ENCODE peak calls at places on chromosomes 1 and 21, in five cellular contexts. P is Caco-2, O is left lung, S is cardiac muscle cell, V is mammary epithelial cell. F is an unnamed sample. For H3K4me1, the result is how much of the 10 kb centered on the place peaks cover.

GRCh38 chr1:100703716-100704115 is 15.8 kb upstream of the VCAM1 start:
- DNase-seq in P (no peak), O (no peak), S (peak), V (no peak), F (no peak)

GRCh38 chr21:35201799-35202198 is 152.7 kb upstream of the RUNX1 start:
- DNase-seq in P (no peak), O (no peak), S (no peak), V (no peak), F (no peak)

GRCh38 chr1:159929155-159930051 is 4.1 kb upstream of the TAGLN2 start:
- DNase-seq in P (no peak), O (no peak), S (no peak), V (peak), F (no peak)

GRCh38 chr1:93448292-93448982 is 519 bp downstream of the FNBP1L start:
- DNase-seq in P (peak), O (peak), S (peak), V (peak), F (no peak)

GRCh38 chr21:39479164-39479563 is 27.4 kb downstream of the SH3BGR start:
- DNase-seq in P (no peak), O (no peak), S (no peak), V (no peak), F (no peak)

GRCh38 chr1:53521900-53522552 is 62.8 kb downstream of the DMRTB1 start:
- DNase-seq in P (no peak), O (no peak), S (peak), V (no peak), F (no peak)

GRCh38 chr1:32503153-32503552 is 36.1 kb upstream of the ZBTB8A start:
- DNase-seq in P (no peak), O (no peak), S (no peak), V (no peak), F (no peak)

GRCh38 chr1:245748246-245748645 is 593.5 kb downstream of the KIF26B start:
- DNase-seq in P (no peak), O (no peak), S (no peak), V (no peak), F (no peak)

GRCh38 chr1:151511636-151512215 is 539 bp downstream of the CGN start:
- DNase-seq in P (peak), O (no peak), S (no peak), V (peak), F (no peak)

GRCh38 chr1:84078108-84078823 is 65.8 kb upstream of the PRKACB start:
- DNase-seq in P (no peak), O (peak), S (peak), V (peak), F (peak)

GRCh38 chr1:93007941-93008577 is 46.8 kb upstream of the DIPK1A start:
- DNase-seq in P (no peak), O (no peak), S (peak), V (peak), F (no peak)

GRCh38 chr1:167937709-167938010 is 788 bp upstream of the MPC2 start:
- DNase-seq in P (no peak), O (no peak), S (no peak), V (no peak), F (no peak)

GRCh38 chr1:167940264-167940663 is 3.4 kb upstream of the MPC2 start:
- DNase-seq in P (no peak), O (no peak), S (no peak), V (no peak), F (no peak)

GRCh38 chr1:167938083-167938482 is 1.2 kb upstream of the MPC2 start:
- DNase-seq in P (no peak), O (no peak), S (no peak), V (no peak), F (no peak)

GRCh38 chr1:167947733-167948132 is 10.9 kb upstream of the MPC2 start:
- DNase-seq in P (no peak), O (no peak), S (no peak), V (no peak), F (no peak)

DNA sequence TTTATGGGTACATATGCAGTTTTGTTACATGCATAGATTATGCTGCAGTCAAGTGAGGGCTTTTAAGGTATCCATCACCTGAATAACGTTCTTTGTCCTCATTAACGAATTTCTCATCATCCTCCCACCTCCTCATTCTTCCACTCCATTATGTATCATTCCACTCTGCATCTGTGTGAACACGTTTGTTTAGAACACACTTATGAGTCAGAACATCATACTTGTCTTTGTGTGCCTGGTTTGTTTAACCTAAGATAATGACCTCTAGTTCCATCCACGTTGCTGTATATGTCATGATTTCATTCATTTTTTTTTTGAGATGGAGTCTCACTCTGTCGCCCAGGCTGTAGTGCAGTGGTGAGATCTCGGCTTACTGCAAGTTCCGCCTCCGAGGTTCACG is 6.7 kb upstream of the MPC2 start:
- DNase-seq in P (no peak), O (no peak), S (no peak), V (peak), F (no peak)
- TF ChIP-seq CTCF in P (no peak), O (no peak), S (no peak), V (no peak), F (no peak)

GRCh38 chr1:24207709-24208108 is 20.6 kb upstream of the IFNLR1 start:
- DNase-seq in P (no peak), O (no peak), S (no peak), V (no peak), F (no peak)
- H3K4me1 ChIP-seq in P (under half), O (under half), S (under half), V (under half), F (under half)

DNA sequence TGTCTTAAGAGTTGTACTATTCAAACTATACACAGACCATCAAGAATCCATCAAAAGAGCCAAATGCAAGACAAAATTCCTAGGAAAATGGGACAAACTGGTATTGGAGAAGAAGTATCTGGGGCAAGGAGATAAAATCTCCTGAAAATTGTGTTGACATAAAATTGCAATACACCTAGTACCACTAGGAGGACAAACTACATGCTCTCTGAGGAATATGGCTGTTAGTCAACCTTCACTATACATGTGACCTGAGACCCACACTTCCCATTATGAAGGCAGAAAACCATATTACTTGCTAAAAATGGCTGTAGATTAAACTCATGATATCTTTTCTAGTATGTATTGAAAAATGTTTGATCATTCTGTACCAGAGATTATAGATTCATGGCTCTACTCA is 30.0 kb downstream of the IRF2BP2 start:
- DNase-seq in P (no peak), O (no peak), S (no peak), V (peak), F (no peak)
- TF ChIP-seq CTCF in P (peak), O (no peak), S (peak), V (peak), F (no peak)

GRCh38 chr1:41362749-41363631 is 1.8 kb downstream of the FOXO6 start:
- DNase-seq in P (no peak), O (no peak), S (no peak), V (no peak), F (no peak)
- H3K4me1 ChIP-seq in P (under half), O (under half), S (under half), V (under half), F (under half)

DNA sequence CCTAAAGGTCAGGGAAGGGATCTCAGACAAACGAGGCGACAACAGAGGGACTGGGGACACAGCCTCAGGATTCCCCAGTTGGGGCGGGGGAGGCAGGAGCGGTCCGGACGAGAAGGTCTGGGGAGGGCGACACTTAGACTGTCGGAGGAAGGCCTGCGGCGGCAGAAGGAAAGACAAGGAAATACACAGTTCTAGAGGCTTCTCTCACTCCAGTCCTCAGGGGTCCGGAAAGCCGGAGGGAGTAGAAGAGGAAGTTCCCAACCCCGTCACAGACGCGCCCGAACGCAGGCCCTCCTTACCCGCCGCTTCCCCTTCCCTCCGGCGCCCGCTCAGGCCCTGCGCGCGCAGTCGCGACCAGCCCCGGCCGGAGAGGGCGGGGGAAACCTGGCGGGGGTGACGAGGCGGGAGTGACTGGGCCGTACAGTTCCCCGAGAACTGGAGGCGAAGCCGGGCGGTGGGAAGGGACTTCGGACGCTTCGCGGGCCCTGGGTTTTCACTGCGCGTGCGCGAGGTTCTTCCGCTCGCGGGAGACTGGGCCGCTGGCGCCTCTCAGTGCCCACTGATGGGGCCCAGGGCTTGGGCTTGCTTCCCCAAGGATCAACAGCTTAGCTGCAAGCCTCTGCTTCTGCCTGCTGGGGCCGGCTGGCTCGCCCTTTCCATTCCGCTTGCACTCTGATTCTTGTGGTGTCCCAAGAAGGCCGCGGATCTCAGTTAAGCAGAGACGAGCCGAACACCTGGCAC is at the start of gene IPP:
- DNase-seq in P (peak), O (peak), S (peak), V (peak), F (peak)
- TF ChIP-seq CTCF in P (no peak), O (no peak), S (peak), V (no peak), F (no peak)

GRCh38 chr1:6867688-6868370 is 82.6 kb downstream of the CAMTA1 start:
- DNase-seq in P (no peak), O (no peak), S (no peak), V (peak), F (no peak)
- H3K4me1 ChIP-seq in P (under half), O (under half), S (under half), V (under half), F (under half)

GRCh38 chr21:29676395-29676794 is 263.4 kb downstream of the GRIK1 start:
- DNase-seq in P (no peak), O (no peak), S (no peak), V (no peak), F (no peak)
- TF ChIP-seq CTCF in P (no peak), O (no peak), S (no peak), V (no peak), F (no peak)

F was measured in ascending aorta.